ENCODE peak calls at places on chromosomes 12 and 14, in five cellular contexts. L is SK-N-SH, C is HepG2, Z is K562, M is GM12878. X is an unnamed sample.

GRCh38 chr12:90790747-90791146 is 164.2 kb downstream of the CCER1 start:
- DNase-seq in L (peak), C (no peak), Z (no peak), M (no peak), X (no peak)

GRCh38 chr14:83988274-83988673 is 1541.7 kb upstream of the FLRT2 start:
- DNase-seq in L (no peak), C (no peak), Z (no peak), M (no peak), X (peak)

GRCh38 chr12:12909995-12910391 is 18.6 kb downstream of the GPRC5A start:
- DNase-seq in L (peak), C (no peak), Z (no peak), M (no peak), X (peak)

GRCh38 chr14:54310151-54310851 is 86.5 kb upstream of the CDKN3 start:
- DNase-seq in L (no peak), C (no peak), Z (no peak), M (no peak), X (no peak)

GRCh38 chr12:123621101-123621500 is 12.4 kb downstream of the EIF2B1 start:
- DNase-seq in L (no peak), C (no peak), Z (no peak), M (no peak), X (no peak)

GRCh38 chr12:6769003-6769389 is 2.8 kb downstream of the PTMS start:
- DNase-seq in L (peak), C (no peak), Z (no peak), M (no peak), X (peak)

GRCh38 chr12:38101753-38102152 is 214.8 kb upstream of the ALG10B start:
- DNase-seq in L (no peak), C (no peak), Z (no peak), M (no peak), X (no peak)

GRCh38 chr12:16008442-16008841 is 97.3 kb downstream of the DERA start:
- DNase-seq in L (no peak), C (no peak), Z (no peak), M (no peak), X (peak)

GRCh38 chr12:26821212-26821701 is 11.7 kb downstream of the ITPR2 start:
- DNase-seq in L (no peak), C (no peak), Z (no peak), M (no peak), X (peak)

GRCh38 chr14:59362533-59362932 is 102.6 kb downstream of the GPR135 start:
- DNase-seq in L (no peak), C (no peak), Z (no peak), M (no peak), X (peak)

GRCh38 chr12:75699728-75700496 is 188.5 kb upstream of the KRR1 start:
- DNase-seq in L (no peak), C (no peak), Z (no peak), M (no peak), X (peak)

GRCh38 chr12:123398918-123399617 is 15.1 kb downstream of the KMT5A start:
- DNase-seq in L (no peak), C (no peak), Z (no peak), M (no peak), X (no peak)

GRCh38 chr14:62776300-62776699 is 269.0 kb downstream of the KCNH5 start:
- DNase-seq in L (no peak), C (no peak), Z (no peak), M (no peak), X (peak)

GRCh38 chr12:1920971-1921370 is 2.5 kb upstream of the CACNA2D4 start:
- DNase-seq in L (peak), C (no peak), Z (no peak), M (no peak), X (no peak)

GRCh38 chr12:118144499-118144898 is 8.6 kb downstream of the PEBP1 start:
- DNase-seq in L (no peak), C (no peak), Z (no peak), M (no peak), X (no peak)

GRCh38 chr12:41051909-41052308 is 136.2 kb upstream of the PDZRN4 start:
- DNase-seq in L (no peak), C (no peak), Z (no peak), M (no peak), X (no peak)
- TF ChIP-seq MXI1 in L (no peak), C (no peak), Z (no peak), M (no peak), X (no peak)

GRCh38 chr12:70571705-70572269 is 65.4 kb downstream of the PTPRB start:
- DNase-seq in L (no peak), C (peak), Z (no peak), M (no peak), X (peak)

GRCh38 chr12:70581199-70581598 is 56.0 kb downstream of the PTPRB start:
- DNase-seq in L (no peak), C (no peak), Z (no peak), M (no peak), X (no peak)

GRCh38 chr12:70571029-70571428 is 66.2 kb downstream of the PTPRB start:
- DNase-seq in L (no peak), C (no peak), Z (no peak), M (no peak), X (no peak)

GRCh38 chr12:70577283-70577634 is 60.0 kb downstream of the PTPRB start:
- DNase-seq in L (no peak), C (no peak), Z (no peak), M (no peak), X (no peak)

DNA sequence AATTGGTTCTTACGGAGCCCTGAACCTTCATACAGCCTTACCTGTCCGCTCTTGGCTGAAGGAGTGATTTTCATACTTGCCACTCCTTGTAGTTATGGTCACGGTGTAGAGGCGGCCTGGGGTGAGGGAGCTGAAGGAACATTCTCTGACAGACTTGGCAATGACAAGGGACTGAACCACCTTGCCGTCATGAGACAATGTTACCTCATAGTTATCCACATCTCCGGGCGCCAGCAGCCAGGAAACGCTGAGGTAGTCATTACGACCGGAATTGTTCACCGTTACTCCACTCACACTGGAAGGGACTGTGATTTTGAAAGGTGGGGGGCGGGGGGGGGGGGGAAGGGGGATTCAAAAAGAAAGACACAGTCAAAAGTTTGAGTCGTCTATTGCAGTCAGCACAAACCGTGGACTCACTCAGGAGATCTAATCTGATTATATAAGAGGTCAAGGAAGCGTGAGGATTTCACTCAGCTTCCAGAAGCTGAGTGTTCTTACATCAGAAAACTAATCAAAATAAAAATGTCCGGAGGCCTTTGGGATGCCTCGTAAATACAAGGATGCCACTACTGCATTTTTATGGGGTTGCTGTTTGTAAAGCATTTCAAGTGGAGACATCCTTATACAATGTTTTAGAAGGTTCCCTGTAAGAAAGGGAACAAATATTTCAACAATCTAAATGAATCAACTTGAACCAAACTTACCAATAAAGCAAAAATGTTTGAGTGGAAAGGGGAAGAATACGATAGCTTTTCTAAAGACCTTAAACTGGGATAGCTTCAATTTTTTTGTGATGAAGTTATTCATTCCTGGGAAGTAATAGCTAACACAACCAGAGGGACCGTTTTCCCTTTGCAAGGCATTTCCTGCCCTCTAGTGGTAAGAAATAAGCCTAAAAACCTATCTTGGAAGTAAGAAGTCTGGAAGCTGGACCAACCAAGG is 60.6 kb downstream of the PTPRB start:
- DNase-seq in L (peak), C (peak), Z (peak), M (peak), X (peak)
- TF ChIP-seq MXI1 in L (no peak), C (no peak), Z (no peak), M (no peak), X (no peak)

DNA sequence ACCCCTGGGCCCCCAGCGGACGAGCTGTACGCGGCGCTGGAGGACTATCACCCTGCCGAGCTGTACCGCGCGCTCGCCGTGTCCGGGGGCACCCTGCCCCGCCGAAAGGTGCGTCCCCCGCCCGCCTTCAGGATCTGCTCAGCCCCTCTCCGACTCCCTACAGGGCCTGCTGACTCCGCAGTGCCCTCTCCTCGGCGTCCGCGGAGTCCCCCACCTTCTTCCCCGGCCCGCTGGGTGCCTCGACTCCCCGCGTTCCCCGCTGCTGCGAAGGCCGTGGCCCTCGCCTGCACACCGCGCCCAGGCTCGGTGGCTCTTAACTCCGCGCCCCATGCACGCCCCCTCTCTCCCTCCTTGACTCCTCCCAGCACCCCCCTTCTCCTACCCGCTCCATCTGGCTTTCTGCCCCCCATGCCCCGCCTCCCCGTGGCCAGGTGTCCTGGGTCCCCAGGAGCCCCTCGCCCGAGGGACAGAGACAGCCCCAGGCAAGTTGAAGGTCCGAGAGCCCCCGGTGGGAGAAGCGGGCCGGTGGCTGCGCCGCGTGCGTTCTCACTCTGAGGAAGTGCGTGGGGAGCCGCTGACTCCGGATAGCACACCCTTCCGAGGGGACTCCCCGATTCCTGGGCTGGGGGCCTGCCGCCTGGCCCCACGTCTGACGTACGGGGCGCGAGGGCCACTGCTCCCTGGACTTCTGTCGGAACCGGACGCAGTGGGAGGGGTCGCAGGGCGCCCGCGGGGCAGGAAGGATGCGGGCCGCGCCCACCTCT is 594 bp downstream of the TAMALIN start:
- DNase-seq in L (no peak), C (no peak), Z (no peak), M (no peak), X (no peak)
- TF ChIP-seq MXI1 in L (no peak), C (no peak), Z (no peak), M (no peak), X (no peak)

GRCh38 chr12:116598341-116599284 is 39.4 kb downstream of the MAP1LC3B2 start:
- DNase-seq in L (no peak), C (no peak), Z (peak), M (no peak), X (no peak)
- TF ChIP-seq MXI1 in L (no peak), C (no peak), Z (no peak), M (no peak), X (no peak)

GRCh38 chr14:85423889-85424288 is 106.1 kb upstream of the FLRT2 start:
- DNase-seq in L (no peak), C (no peak), Z (no peak), M (no peak), X (no peak)

GRCh38 chr14:85425507-85425906 is 104.4 kb upstream of the FLRT2 start:
- DNase-seq in L (no peak), C (no peak), Z (no peak), M (no peak), X (no peak)

GRCh38 chr14:85421166-85421877 is 108.6 kb upstream of the FLRT2 start:
- DNase-seq in L (no peak), C (no peak), Z (no peak), M (no peak), X (peak)

GRCh38 chr14:85428926-85429325 is 101.0 kb upstream of the FLRT2 start:
- DNase-seq in L (no peak), C (no peak), Z (no peak), M (no peak), X (peak)

GRCh38 chr14:85426068-85426935 is 103.6 kb upstream of the FLRT2 start:
- DNase-seq in L (no peak), C (no peak), Z (no peak), M (no peak), X (no peak)
- TF ChIP-seq MXI1 in L (no peak), C (no peak), Z (no peak), M (no peak), X (no peak)

X was measured in IMR-90.